ENCODE peak calls at places on chromosomes 6 and 20, in ten cellular contexts. P, C, K, X, D, H, Y, F, V and A are unnamed samples.

GRCh38 chr6:91288741-91289140 is 701.9 kb upstream of the MAP3K7 start:
- DNase-seq in H (no peak), K (no peak), X (no peak), Y (no peak), V (no peak), F (no peak), D (no peak), C (no peak), P (no peak), A (no peak)

GRCh38 chr6:142855877-142856606 is 88.9 kb downstream of the HIVEP2 start:
- DNase-seq in C (no peak), K (no peak), V (no peak), H (no peak), Y (no peak), D (no peak), X (no peak), F (no peak), P (no peak), A (no peak)

GRCh38 chr6:169590376-169590939 is 111.4 kb downstream of the WDR27 start:
- DNase-seq in V (no peak), F (no peak), H (no peak), X (no peak), Y (no peak), K (no peak), C (no peak), D (no peak), P (no peak), A (no peak)

GRCh38 chr6:28266962-28267694 is at the start of gene ZSCAN26:
- DNase-seq in K (peak; percentile 82), F (peak; percentile 92), H (peak; percentile 84), P (peak; percentile 79), X (peak; percentile 90), V (peak; percentile 89), D (peak; percentile 87), Y (peak; percentile 86), C (peak; percentile 91), A (peak; percentile 71)

GRCh38 chr6:7617954-7618764 is 28.2 kb downstream of the SNRNP48 start:
- DNase-seq in D (no peak), X (peak; percentile 73), P (peak; percentile 83), K (peak; percentile 68), Y (peak; percentile 34), F (no peak), C (peak; percentile 94), V (peak; percentile 32), H (no peak), A (peak; percentile 38)

GRCh38 chr20:840858-841567 is 7.5 kb downstream of the FAM110A start:
- DNase-seq in X (peak; percentile 90), P (peak; percentile 51), D (no peak), Y (no peak), C (no peak), K (no peak), V (no peak), H (peak; percentile 36), F (peak; percentile 72), A (no peak)

GRCh38 chr20:44342240-44342639 is 5.4 kb downstream of the R3HDML start:
- DNase-seq in P (no peak), C (peak; percentile 21), Y (no peak), D (no peak), H (no peak), K (no peak), V (peak; percentile 8), F (no peak), X (peak; percentile 23), A (no peak)

GRCh38 chr6:158040051-158040803 is 58.6 kb downstream of the SYNJ2 start:
- DNase-seq in Y (peak; percentile 98), P (peak; percentile 97), V (peak; percentile 100), K (peak; percentile 35), D (no peak), C (peak; percentile 96), X (peak; percentile 9), F (no peak), H (peak; percentile 54), A (peak; percentile 87)

GRCh38 chr6:105179244-105180065 is at the start of gene POPDC3:
- DNase-seq in F (peak; percentile 79), C (peak; percentile 54), X (peak; percentile 69), H (no peak), Y (peak; percentile 31), V (peak; percentile 53), K (no peak), P (peak; percentile 49), D (peak; percentile 15), A (no peak)

GRCh38 chr6:6256881-6257280 is 63.6 kb downstream of the F13A1 start:
- DNase-seq in D (no peak), Y (no peak), X (no peak), V (no peak), F (no peak), C (no peak), P (no peak), H (no peak), K (no peak), A (no peak)

GRCh38 chr6:75317503-75318206 is 33.1 kb upstream of the TMEM30A start:
- DNase-seq in K (no peak), P (no peak), D (no peak), X (no peak), V (peak; percentile 69), C (peak; percentile 86), H (no peak), Y (peak; percentile 73), F (no peak), A (peak; percentile 25)

GRCh38 chr20:51277961-51278360 is 255.1 kb upstream of the KCNG1 start:
- DNase-seq in V (no peak), P (no peak), F (no peak), D (no peak), X (no peak), H (no peak), C (no peak), K (no peak), Y (no peak), A (no peak)

GRCh38 chr20:37095609-37096414 is at the start of gene RBL1:
- DNase-seq in F (peak; percentile 95), C (peak; percentile 84), Y (peak; percentile 67), D (peak; percentile 97), K (peak; percentile 81), X (peak; percentile 92), P (peak; percentile 60), V (peak; percentile 77), H (peak; percentile 82), A (peak; percentile 31)

GRCh38 chr20:37095108-37095608 is 639 bp downstream of the RBL1 start:
- DNase-seq in D (no peak), X (no peak), V (no peak), C (no peak), F (no peak), K (no peak), P (no peak), Y (no peak), H (no peak), A (no peak)

GRCh38 chr20:37096415-37097039 is 730 bp upstream of the RBL1 start:
- DNase-seq in V (no peak), Y (no peak), X (no peak), K (no peak), C (no peak), D (peak; percentile 26), P (no peak), F (no peak), H (no peak), A (no peak)
- H3K4me3 ChIP-seq in V (peak overlapping the region; percentile 89), Y (peak overlapping the region; percentile 77), X (peak overlapping the region; percentile 100), K (peak overlapping the region; percentile 84), C (peak overlapping the region; percentile 59), D (peak overlapping the region; percentile 80), P (peak overlapping the region; percentile 99), F (peak overlapping the region; percentile 75), H (peak overlapping the region; percentile 90), A (peak overlapping the region; percentile 55)

DNA sequence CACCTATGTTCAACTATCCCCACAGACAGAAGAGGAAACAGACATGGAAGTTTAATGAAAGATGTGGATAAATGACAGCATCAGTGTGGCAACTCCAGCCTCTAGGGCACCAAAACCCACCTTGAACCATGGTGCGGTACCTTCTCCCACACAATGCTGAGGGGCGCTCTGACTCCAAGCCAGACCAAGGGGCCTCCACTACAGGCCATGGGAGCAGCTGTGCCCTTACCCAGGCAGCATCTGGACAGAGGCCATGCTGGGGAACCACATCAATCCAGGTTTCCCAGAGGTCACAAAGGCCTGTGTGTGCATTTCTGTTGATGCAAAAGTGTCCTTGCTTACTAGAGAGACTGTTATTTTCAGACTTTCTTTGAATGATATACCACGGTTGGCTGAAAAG is 4.1 kb downstream of the PRR18 start:
- DNase-seq in K (no peak), Y (no peak), F (no peak), P (no peak), H (no peak), V (no peak), D (no peak), C (no peak), X (no peak), A (no peak)
- TF ChIP-seq CTCF in K (no peak), Y (no peak), F (no peak), P (no peak), H (no peak), V (no peak), D (no peak), C (no peak), X (no peak), A (no peak)

GRCh38 chr20:19304886-19305415 is 92.5 kb downstream of the SLC24A3 start:
- DNase-seq in P (no peak), K (no peak), F (no peak), X (no peak), H (no peak), V (no peak), Y (no peak), C (no peak), D (no peak), A (no peak)

GRCh38 chr20:19301142-19301541 is 88.7 kb downstream of the SLC24A3 start:
- DNase-seq in H (no peak), Y (no peak), F (no peak), V (no peak), X (no peak), K (no peak), D (no peak), P (no peak), C (no peak), A (no peak)

GRCh38 chr20:19301843-19302242 is 89.4 kb downstream of the SLC24A3 start:
- DNase-seq in D (no peak), F (no peak), V (no peak), P (no peak), Y (no peak), H (no peak), X (no peak), C (no peak), K (no peak), A (no peak)

GRCh38 chr20:19302714-19303113 is 90.3 kb downstream of the SLC24A3 start:
- DNase-seq in P (no peak), X (no peak), Y (no peak), V (no peak), C (no peak), D (no peak), H (no peak), K (no peak), F (no peak), A (no peak)

DNA sequence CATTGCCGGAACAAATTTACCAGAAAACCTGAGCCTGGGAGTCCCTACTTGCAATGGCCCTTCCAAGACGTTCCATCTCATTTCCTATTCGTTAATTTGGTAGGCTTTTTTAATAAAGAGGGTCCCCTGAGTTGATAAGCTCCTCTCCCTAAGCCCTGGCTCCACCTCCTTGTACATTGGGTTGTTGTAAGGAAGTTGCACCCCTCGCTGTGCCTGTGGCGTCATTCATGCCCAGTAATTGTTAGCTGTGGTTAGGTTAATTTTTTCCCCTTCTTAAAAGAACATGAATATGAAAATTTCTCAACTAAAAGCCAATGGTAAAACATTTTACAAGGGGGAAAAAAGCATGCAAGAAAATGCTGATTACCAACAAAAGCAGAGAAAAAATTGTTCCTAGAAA is 91.9 kb downstream of the SLC24A3 start:
- DNase-seq in C (no peak), V (no peak), Y (no peak), X (no peak), P (no peak), K (no peak), H (no peak), D (no peak), F (no peak), A (no peak)
- H3K4me3 ChIP-seq in C (no peak overlapping the region), V (no peak overlapping the region), Y (no peak overlapping the region), X (no peak overlapping the region), P (no peak overlapping the region), K (no peak overlapping the region), H (no peak overlapping the region), D (no peak overlapping the region), F (no peak overlapping the region), A (no peak overlapping the region)

GRCh38 chr6:136958168-136958567 is 36.1 kb downstream of the SLC35D3 start:
- DNase-seq in K (no peak), F (no peak), C (no peak), H (no peak), D (no peak), V (no peak), X (no peak), P (no peak), Y (no peak), A (no peak)
- TF ChIP-seq CTCF in K (no peak), F (no peak), C (no peak), H (no peak), D (no peak), V (no peak), X (no peak), P (no peak), Y (no peak), A (no peak)